ENCODE peak calls at places on chromosomes 12 and 14, in six cellular contexts. E is CD4-positive, CD25-positive, alpha-beta regulatory T cell; G is astrocyte of the cerebellum; W is NCI-H524 treated with DMSO at 0.1 percent for 48 hours; Q is central memory CD4-positive, alpha-beta T cell; K is epithelial cell of prostate. T is an unnamed sample.

GRCh38 chr14:37150414-37150813 is 22.0 kb downstream of the SLC25A21 start:
- DNase-seq in E (no peak), G (peak; percentile 35), W (peak; percentile 57), Q (no peak), K (no peak), T (peak; percentile 12)

GRCh38 chr12:7175493-7175892 is 14.0 kb upstream of the PEX5 start:
- DNase-seq in E (no peak), G (no peak), W (no peak), Q (no peak), K (no peak), T (no peak)

GRCh38 chr12:84136862-84137367 is 775.7 kb downstream of the SLC6A15 start:
- DNase-seq in E (no peak), G (no peak), W (no peak), Q (no peak), K (peak; percentile 50), T (no peak)

GRCh38 chr12:12976366-12976765 is 23.7 kb downstream of the HEBP1 start:
- DNase-seq in E (no peak), G (peak; percentile 75), W (no peak), Q (no peak), K (peak; percentile 72), T (peak; percentile 54)

GRCh38 chr12:89213747-89214146 is 138.6 kb downstream of the DUSP6 start:
- DNase-seq in E (no peak), G (no peak), W (no peak), Q (no peak), K (no peak), T (no peak)

GRCh38 chr12:50550530-50551223 is 45.9 kb downstream of the DIP2B start:
- DNase-seq in E (no peak), G (no peak), W (no peak), Q (no peak), K (peak; percentile 59), T (no peak)

GRCh38 chr12:100927825-100928224 is 133.2 kb downstream of the ANO4 start:
- DNase-seq in E (no peak), G (no peak), W (no peak), Q (no peak), K (peak; percentile 53), T (peak; percentile 14)

GRCh38 chr14:104800600-104801283 is at the start of gene ZBTB42:
- DNase-seq in E (peak; percentile 62), G (no peak), W (no peak), Q (peak; percentile 74), K (peak; percentile 59), T (no peak)

GRCh38 chr12:12913626-12914388 is 22.4 kb downstream of the GPRC5A start:
- DNase-seq in E (no peak), G (no peak), W (no peak), Q (no peak), K (no peak), T (peak; percentile 65)

GRCh38 chr12:85626031-85626781 is 210.0 kb downstream of the RASSF9 start:
- DNase-seq in E (no peak), G (peak; percentile 37), W (no peak), Q (no peak), K (no peak), T (peak; percentile 88)

GRCh38 chr12:91276529-91276928 is 93.9 kb upstream of the DCN start:
- DNase-seq in E (no peak), G (no peak), W (no peak), Q (no peak), K (no peak), T (no peak)

T was measured in retinal pigment epithelial cell.